ENCODE peak calls at places on chromosomes 3 and 15, in five cellular contexts. H, C, I, K and U are unnamed samples. For H3K36me3, the result is how much of the 10 kb centered on the place peaks cover.

GRCh38 chr15:63482874-63483323 is 21.5 kb upstream of the USP3 start:
- DNase-seq in H (no peak), C (no peak), I (no peak), K (no peak), U (no peak)

GRCh38 chr15:90956551-90957104 is 1.9 kb downstream of the RCCD1 start:
- DNase-seq in H (peak), C (peak), I (no peak), K (peak), U (peak)

GRCh38 chr15:58477228-58477627 is 45.4 kb downstream of the LIPC start:
- DNase-seq in H (no peak), C (no peak), I (no peak), K (peak), U (no peak)

GRCh38 chr3:125433091-125433534 is 58.0 kb upstream of the ZNF148 start:
- DNase-seq in H (no peak), C (no peak), I (peak), K (no peak), U (no peak)

GRCh38 chr15:26628879-26629529 is 143.9 kb downstream of the GABRB3 start:
- DNase-seq in H (peak), C (peak), I (no peak), K (peak), U (no peak)

GRCh38 chr3:126692858-126693257 is 11.2 kb upstream of the CHCHD6 start:
- DNase-seq in H (no peak), C (no peak), I (no peak), K (no peak), U (no peak)

GRCh38 chr3:179227349-179227748 is 23.6 kb downstream of the KCNMB3 start:
- DNase-seq in H (no peak), C (no peak), I (no peak), K (no peak), U (no peak)

GRCh38 chr3:184811034-184811433 is 932 bp upstream of the VPS8 start:
- DNase-seq in H (no peak), C (no peak), I (no peak), K (no peak), U (no peak)

GRCh38 chr15:86316699-86317378 is 237.2 kb downstream of the AGBL1 start:
- DNase-seq in H (no peak), C (no peak), I (no peak), K (no peak), U (no peak)

GRCh38 chr3:69385033-69385722 is 710 bp downstream of the FRMD4B start:
- DNase-seq in H (no peak), C (no peak), I (no peak), K (no peak), U (no peak)

GRCh38 chr3:138125548-138126221 is 6.5 kb downstream of the A4GNT start:
- DNase-seq in H (peak), C (peak), I (no peak), K (no peak), U (no peak)

GRCh38 chr3:38002940-38003339 is 12.4 kb downstream of the VILL start:
- DNase-seq in H (no peak), C (no peak), I (no peak), K (no peak), U (no peak)

GRCh38 chr15:31272558-31273257 is 53.9 kb upstream of the KLF13 start:
- DNase-seq in H (no peak), C (peak), I (peak), K (no peak), U (no peak)

GRCh38 chr3:123076112-123076495 is 9.3 kb downstream of the PDIA5 start:
- DNase-seq in H (no peak), C (no peak), I (no peak), K (no peak), U (no peak)

GRCh38 chr3:14532691-14533456 is 7.3 kb downstream of the GRIP2 start:
- DNase-seq in H (peak), C (peak), I (peak), K (no peak), U (no peak)

GRCh38 chr3:197216169-197216860 is 82.1 kb downstream of the DLG1 start:
- DNase-seq in H (peak), C (no peak), I (no peak), K (peak), U (no peak)

GRCh38 chr3:125037498-125038150 is 18.2 kb downstream of the HEG1 start:
- DNase-seq in H (peak), C (no peak), I (no peak), K (no peak), U (no peak)

GRCh38 chr15:73227433-73228056 is 141.2 kb downstream of the HCN4 start:
- DNase-seq in H (no peak), C (no peak), I (no peak), K (no peak), U (no peak)

GRCh38 chr3:172512363-172512762 is 10.9 kb downstream of the TNFSF10 start:
- DNase-seq in H (peak), C (peak), I (peak), K (peak), U (peak)

GRCh38 chr3:39378092-39378491 is 5.1 kb upstream of the SLC25A38 start:
- DNase-seq in H (peak), C (peak), I (no peak), K (peak), U (peak)

GRCh38 chr3:111852540-111852939 is 6.5 kb upstream of the PHLDB2 start:
- DNase-seq in H (peak), C (no peak), I (no peak), K (peak), U (no peak)

GRCh38 chr3:78741066-78741645 is 1026.6 kb downstream of the ROBO1 start:
- DNase-seq in H (no peak), C (no peak), I (no peak), K (no peak), U (no peak)

GRCh38 chr15:58484794-58485600 is 53.2 kb downstream of the LIPC start:
- DNase-seq in H (no peak), C (no peak), I (no peak), K (no peak), U (no peak)

GRCh38 chr3:54294214-54294613 is 171.9 kb downstream of the CACNA2D3 start:
- DNase-seq in H (no peak), C (no peak), I (no peak), K (no peak), U (no peak)

GRCh38 chr15:74414603-74415338 is 19.0 kb downstream of the SEMA7A start:
- DNase-seq in H (no peak), C (no peak), I (no peak), K (no peak), U (no peak)

GRCh38 chr15:70643783-70644125 is 119.6 kb downstream of the UACA start:
- DNase-seq in H (peak), C (no peak), I (no peak), K (no peak), U (no peak)

GRCh38 chr15:77646104-77646694 is 13.5 kb upstream of the LINGO1 start:
- DNase-seq in H (no peak), C (no peak), I (no peak), K (no peak), U (no peak)

GRCh38 chr3:28853830-28854229 is 427.0 kb upstream of the RBMS3 start:
- DNase-seq in H (peak), C (no peak), I (no peak), K (peak), U (no peak)

GRCh38 chr3:182739619-182740018 is 53.7 kb upstream of the ATP11B start:
- DNase-seq in H (peak), C (no peak), I (no peak), K (no peak), U (no peak)

GRCh38 chr3:180990494-180990893 is 958 bp upstream of the DNAJC19 start:
- DNase-seq in H (no peak), C (no peak), I (no peak), K (no peak), U (no peak)

GRCh38 chr3:14549256-14549931 is 9.3 kb upstream of the GRIP2 start:
- DNase-seq in H (no peak), C (no peak), I (no peak), K (no peak), U (no peak)

GRCh38 chr15:58147151-58147550 is 9.0 kb downstream of the AQP9 start:
- DNase-seq in H (no peak), C (peak), I (no peak), K (no peak), U (peak)

GRCh38 chr3:76669305-76669704 is 370.6 kb upstream of the ROBO2 start:
- DNase-seq in H (no peak), C (no peak), I (no peak), K (no peak), U (no peak)

GRCh38 chr15:56984681-56985515 is 66.5 kb downstream of the TCF12 start:
- DNase-seq in H (peak), C (no peak), I (no peak), K (peak), U (peak)

GRCh38 chr3:55795296-55795695 is 308.2 kb upstream of the WNT5A start:
- DNase-seq in H (no peak), C (no peak), I (no peak), K (no peak), U (no peak)

DNA sequence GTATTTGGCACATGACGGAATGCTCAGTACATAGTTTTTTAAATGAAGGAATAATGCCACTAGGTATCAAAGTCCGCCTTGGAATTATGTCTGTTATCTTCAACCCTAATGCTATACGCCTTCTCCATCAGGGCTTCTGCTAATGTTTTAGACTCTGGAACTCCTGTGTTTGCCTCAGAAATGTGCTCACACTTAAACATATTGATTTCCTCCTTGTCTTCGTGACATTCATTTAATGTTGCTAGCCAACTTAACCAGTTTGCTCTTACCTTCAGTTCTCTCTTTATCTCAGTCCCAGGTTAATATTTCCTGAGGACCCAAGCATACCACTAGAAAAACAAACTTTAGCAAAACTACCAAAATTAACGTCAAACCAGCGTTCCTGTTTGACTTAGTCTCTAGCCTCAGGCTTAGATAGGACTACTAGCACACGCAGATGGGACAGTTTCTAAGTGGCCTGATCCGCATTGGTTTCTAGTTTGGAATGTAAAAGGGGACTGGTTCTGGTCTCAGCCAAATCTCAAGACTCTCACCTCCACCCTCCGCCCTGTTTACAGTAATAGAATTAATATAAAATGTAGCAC is 81.4 kb downstream of the IL1RAP start:
- DNase-seq in H (no peak), C (no peak), I (no peak), K (no peak), U (no peak)
- H3K4me3 ChIP-seq in H (no peak), C (no peak), I (no peak), K (no peak), U (no peak)

DNA sequence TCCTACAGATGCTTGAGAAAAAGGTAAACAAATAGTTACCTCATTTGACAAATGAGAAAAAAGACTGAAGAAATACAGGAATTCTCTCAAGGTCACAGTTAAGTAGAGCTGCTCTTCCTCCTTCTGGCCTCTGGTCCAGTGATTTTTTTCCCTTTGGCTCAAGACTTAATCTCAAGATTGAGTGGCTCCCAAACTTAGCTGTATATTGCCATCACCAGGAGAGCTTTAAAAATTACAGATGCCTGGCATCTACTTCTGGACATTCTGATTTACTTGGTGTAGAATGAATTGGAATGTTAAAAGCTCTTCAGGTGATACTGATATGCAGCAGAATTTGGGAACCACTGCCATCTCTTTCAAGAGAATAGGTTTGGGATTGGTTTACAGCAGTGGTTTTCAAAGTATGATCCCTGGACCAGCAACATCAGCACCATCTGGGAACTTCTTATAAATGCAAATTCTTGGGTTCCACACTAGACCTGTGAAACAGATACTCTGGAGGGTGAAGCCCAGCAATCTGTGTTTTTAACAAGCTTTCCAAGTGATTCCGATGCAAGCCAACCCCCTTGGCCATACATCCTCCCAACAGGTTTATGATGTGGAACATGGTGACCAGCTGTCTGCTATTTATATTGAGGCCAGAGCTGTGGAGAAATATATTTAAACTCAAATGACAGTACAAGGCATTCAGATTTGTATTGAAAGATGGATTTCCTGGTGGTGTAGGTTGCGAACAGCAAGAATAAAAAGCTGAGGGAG is 333.0 kb upstream of the RARB start:
- DNase-seq in H (no peak), C (no peak), I (no peak), K (no peak), U (no peak)
- TF ChIP-seq CTCF in H (no peak), C (no peak), I (peak), K (no peak), U (no peak)

GRCh38 chr15:51086409-51086808 is 8.3 kb downstream of the TNFAIP8L3 start:
- DNase-seq in H (no peak), C (no peak), I (no peak), K (no peak), U (no peak)

GRCh38 chr15:51083641-51084040 is 11.1 kb downstream of the TNFAIP8L3 start:
- DNase-seq in H (no peak), C (no peak), I (no peak), K (no peak), U (no peak)

GRCh38 chr15:51087513-51087912 is 7.2 kb downstream of the TNFAIP8L3 start:
- DNase-seq in H (no peak), C (no peak), I (no peak), K (no peak), U (no peak)

GRCh38 chr15:51088585-51088984 is 6.1 kb downstream of the TNFAIP8L3 start:
- DNase-seq in H (no peak), C (no peak), I (no peak), K (no peak), U (no peak)

DNA sequence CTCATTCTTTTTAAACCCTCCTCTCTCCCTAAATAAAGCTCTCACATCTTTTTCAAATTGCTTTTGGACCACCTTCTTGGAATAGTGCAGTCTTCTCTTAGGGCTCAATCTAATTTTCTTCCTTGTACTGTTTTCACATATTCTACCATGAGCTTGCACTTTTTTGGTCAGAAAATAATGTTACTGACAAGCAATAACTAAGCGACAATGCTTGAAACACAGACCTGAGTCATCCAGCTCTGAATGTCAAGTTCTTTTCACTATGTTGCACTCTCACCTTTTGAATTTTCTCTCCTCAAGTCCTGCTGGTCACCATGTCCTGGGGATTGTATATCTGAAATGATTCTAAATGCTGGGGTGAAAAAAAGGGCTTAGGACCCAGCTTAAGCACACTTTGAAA is 8.9 kb downstream of the TNFAIP8L3 start:
- DNase-seq in H (no peak), C (no peak), I (no peak), K (no peak), U (no peak)
- H3K36me3 ChIP-seq in H (under half), C (under half), I (under half), K (under half), U (under half)

GRCh38 chr15:81314378-81314777 is 9.6 kb downstream of the STARD5 start:
- DNase-seq in H (no peak), C (no peak), I (no peak), K (no peak), U (no peak)

GRCh38 chr15:81316267-81316666 is 7.7 kb downstream of the STARD5 start:
- DNase-seq in H (no peak), C (no peak), I (no peak), K (no peak), U (no peak)

GRCh38 chr15:81315452-81316203 is 8.3 kb downstream of the STARD5 start:
- DNase-seq in H (no peak), C (no peak), I (no peak), K (no peak), U (no peak)

GRCh38 chr15:81313686-81314085 is 10.3 kb downstream of the STARD5 start:
- DNase-seq in H (no peak), C (no peak), I (no peak), K (no peak), U (no peak)

GRCh38 chr15:81317642-81318017 is 6.3 kb downstream of the STARD5 start:
- DNase-seq in H (no peak), C (no peak), I (no peak), K (no peak), U (no peak)
- H3K4me3 ChIP-seq in H (no peak), C (no peak), I (no peak), K (no peak), U (no peak)

GRCh38 chr3:31692714-31693113 is 160.0 kb downstream of the STT3B start:
- DNase-seq in H (no peak), C (no peak), I (no peak), K (no peak), U (no peak)
- TF ChIP-seq CTCF in H (no peak), C (no peak), I (no peak), K (no peak), U (peak)

DNA sequence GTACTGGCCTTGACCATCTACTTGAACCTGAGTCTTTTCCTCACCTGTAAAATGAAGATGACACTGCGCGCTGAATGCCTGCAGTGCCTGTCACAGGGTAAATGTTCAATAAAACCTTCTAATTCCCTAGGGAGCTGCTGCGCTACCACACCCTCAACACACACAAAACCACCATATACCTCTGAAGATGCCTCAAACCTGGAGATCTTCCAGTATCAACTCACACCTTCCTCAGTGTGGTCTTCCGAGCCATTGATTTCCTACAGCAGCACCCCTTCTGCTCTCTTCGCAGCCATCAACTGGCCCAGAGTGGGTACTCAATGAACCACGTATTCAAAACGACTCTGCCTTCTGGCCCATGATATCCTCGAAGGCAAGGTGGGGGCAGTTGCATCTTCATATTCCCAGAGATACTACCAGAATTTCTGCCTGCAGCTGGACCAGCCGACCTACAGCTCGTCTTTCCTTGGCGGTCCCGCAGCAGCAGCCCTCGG is 727 bp downstream of the RPL32 start:
- DNase-seq in H (no peak), C (no peak), I (no peak), K (no peak), U (no peak)
- H3K36me3 ChIP-seq in H (under half), C (under half), I (under half), K (under half), U (under half)